ENCODE peak calls at places on chromosomes 3 and 15, in nine cellular contexts. One of them, this sample, is unnamed.

GRCh38 chr3:19866751-19867347 is 67.2 kb downstream of the EFHB start:
- DNase-seq in activated B cell treated with CpG ODN at 0.5 μM for 24 hours: no peak
- DNase-seq in activated CD8-positive, alpha-beta memory T cell treated with anti-CD3 and anti-CD28 coated beads for 48 hours: no peak
- DNase-seq in iris pigment epithelial cell: peak; percentile 58
- DNase-seq in stimulated activated CD4-positive, alpha-beta T cell treated with anti-CD3 and anti-CD28 coated beads, Interleukin-2, amount 100 ng/mL, for 48 hours: peak; percentile 42
- DNase-seq in tibial artery: no peak
- DNase-seq in kidney glomerular epithelial cell: peak; percentile 60
- DNase-seq in NCI-H510A treated with DMSO at 0.1 percent for 48 hours: peak; percentile 55
- DNase-seq in HT1080: peak; percentile 64
- DNase-seq in this sample: peak; percentile 15

GRCh38 chr3:71589132-71589531 is 5.6 kb upstream of the FOXP1 start:
- DNase-seq in kidney glomerular epithelial cell: no peak
- DNase-seq in HT1080: no peak
- DNase-seq in stimulated activated CD4-positive, alpha-beta T cell treated with anti-CD3 and anti-CD28 coated beads, Interleukin-2, amount 100 ng/mL, for 48 hours: no peak
- DNase-seq in NCI-H510A treated with DMSO at 0.1 percent for 48 hours: peak; percentile 61
- DNase-seq in tibial artery: no peak
- DNase-seq in activated CD8-positive, alpha-beta memory T cell treated with anti-CD3 and anti-CD28 coated beads for 48 hours: no peak
- DNase-seq in activated B cell treated with CpG ODN at 0.5 μM for 24 hours: no peak
- DNase-seq in iris pigment epithelial cell: no peak
- DNase-seq in this sample: no peak

GRCh38 chr3:155070316-155070715 is 9.8 kb upstream of the MME start:
- DNase-seq in NCI-H510A treated with DMSO at 0.1 percent for 48 hours: no peak
- DNase-seq in iris pigment epithelial cell: peak; percentile 63
- DNase-seq in tibial artery: no peak
- DNase-seq in kidney glomerular epithelial cell: no peak
- DNase-seq in HT1080: peak; percentile 35
- DNase-seq in stimulated activated CD4-positive, alpha-beta T cell treated with anti-CD3 and anti-CD28 coated beads, Interleukin-2, amount 100 ng/mL, for 48 hours: no peak
- DNase-seq in activated B cell treated with CpG ODN at 0.5 μM for 24 hours: no peak
- DNase-seq in activated CD8-positive, alpha-beta memory T cell treated with anti-CD3 and anti-CD28 coated beads for 48 hours: no peak
- DNase-seq in this sample: no peak

GRCh38 chr3:55697177-55697865 is 210.2 kb upstream of the WNT5A start:
- DNase-seq in iris pigment epithelial cell: no peak
- DNase-seq in kidney glomerular epithelial cell: no peak
- DNase-seq in NCI-H510A treated with DMSO at 0.1 percent for 48 hours: no peak
- DNase-seq in activated CD8-positive, alpha-beta memory T cell treated with anti-CD3 and anti-CD28 coated beads for 48 hours: no peak
- DNase-seq in tibial artery: no peak
- DNase-seq in activated B cell treated with CpG ODN at 0.5 μM for 24 hours: no peak
- DNase-seq in HT1080: no peak
- DNase-seq in stimulated activated CD4-positive, alpha-beta T cell treated with anti-CD3 and anti-CD28 coated beads, Interleukin-2, amount 100 ng/mL, for 48 hours: no peak
- DNase-seq in this sample: no peak

GRCh38 chr3:113241292-113242033 is 30.1 kb downstream of the BOC start:
- DNase-seq in kidney glomerular epithelial cell: peak; percentile 75
- DNase-seq in NCI-H510A treated with DMSO at 0.1 percent for 48 hours: no peak
- DNase-seq in HT1080: peak; percentile 97
- DNase-seq in iris pigment epithelial cell: peak; percentile 19
- DNase-seq in tibial artery: no peak
- DNase-seq in stimulated activated CD4-positive, alpha-beta T cell treated with anti-CD3 and anti-CD28 coated beads, Interleukin-2, amount 100 ng/mL, for 48 hours: no peak
- DNase-seq in activated CD8-positive, alpha-beta memory T cell treated with anti-CD3 and anti-CD28 coated beads for 48 hours: no peak
- DNase-seq in activated B cell treated with CpG ODN at 0.5 μM for 24 hours: no peak
- DNase-seq in this sample: no peak

GRCh38 chr3:3403700-3404099 is 224.2 kb upstream of the CRBN start:
- DNase-seq in activated B cell treated with CpG ODN at 0.5 μM for 24 hours: no peak
- DNase-seq in stimulated activated CD4-positive, alpha-beta T cell treated with anti-CD3 and anti-CD28 coated beads, Interleukin-2, amount 100 ng/mL, for 48 hours: no peak
- DNase-seq in HT1080: no peak
- DNase-seq in iris pigment epithelial cell: no peak
- DNase-seq in NCI-H510A treated with DMSO at 0.1 percent for 48 hours: no peak
- DNase-seq in activated CD8-positive, alpha-beta memory T cell treated with anti-CD3 and anti-CD28 coated beads for 48 hours: no peak
- DNase-seq in tibial artery: no peak
- DNase-seq in kidney glomerular epithelial cell: no peak
- DNase-seq in this sample: no peak

GRCh38 chr3:10929978-10930620 is 62.4 kb upstream of the SLC6A1 start:
- DNase-seq in stimulated activated CD4-positive, alpha-beta T cell treated with anti-CD3 and anti-CD28 coated beads, Interleukin-2, amount 100 ng/mL, for 48 hours: no peak
- DNase-seq in HT1080: no peak
- DNase-seq in NCI-H510A treated with DMSO at 0.1 percent for 48 hours: no peak
- DNase-seq in activated CD8-positive, alpha-beta memory T cell treated with anti-CD3 and anti-CD28 coated beads for 48 hours: no peak
- DNase-seq in tibial artery: no peak
- DNase-seq in iris pigment epithelial cell: no peak
- DNase-seq in activated B cell treated with CpG ODN at 0.5 μM for 24 hours: no peak
- DNase-seq in kidney glomerular epithelial cell: no peak
- DNase-seq in this sample: no peak

GRCh38 chr3:26437678-26438077 is 184.9 kb upstream of the LRRC3B start:
- DNase-seq in HT1080: peak; percentile 88
- DNase-seq in NCI-H510A treated with DMSO at 0.1 percent for 48 hours: no peak
- DNase-seq in tibial artery: no peak
- DNase-seq in stimulated activated CD4-positive, alpha-beta T cell treated with anti-CD3 and anti-CD28 coated beads, Interleukin-2, amount 100 ng/mL, for 48 hours: no peak
- DNase-seq in activated CD8-positive, alpha-beta memory T cell treated with anti-CD3 and anti-CD28 coated beads for 48 hours: no peak
- DNase-seq in iris pigment epithelial cell: peak; percentile 69
- DNase-seq in activated B cell treated with CpG ODN at 0.5 μM for 24 hours: no peak
- DNase-seq in kidney glomerular epithelial cell: peak; percentile 82
- DNase-seq in this sample: no peak

GRCh38 chr15:31489281-31489680 is 162.6 kb downstream of the KLF13 start:
- DNase-seq in kidney glomerular epithelial cell: no peak
- DNase-seq in tibial artery: no peak
- DNase-seq in NCI-H510A treated with DMSO at 0.1 percent for 48 hours: no peak
- DNase-seq in iris pigment epithelial cell: no peak
- DNase-seq in HT1080: no peak
- DNase-seq in activated B cell treated with CpG ODN at 0.5 μM for 24 hours: no peak
- DNase-seq in stimulated activated CD4-positive, alpha-beta T cell treated with anti-CD3 and anti-CD28 coated beads, Interleukin-2, amount 100 ng/mL, for 48 hours: no peak
- DNase-seq in activated CD8-positive, alpha-beta memory T cell treated with anti-CD3 and anti-CD28 coated beads for 48 hours: no peak
- DNase-seq in this sample: no peak

GRCh38 chr3:140187028-140187427 is 252.0 kb downstream of the CLSTN2 start:
- DNase-seq in tibial artery: no peak
- DNase-seq in kidney glomerular epithelial cell: no peak
- DNase-seq in HT1080: no peak
- DNase-seq in NCI-H510A treated with DMSO at 0.1 percent for 48 hours: no peak
- DNase-seq in activated B cell treated with CpG ODN at 0.5 μM for 24 hours: no peak
- DNase-seq in activated CD8-positive, alpha-beta memory T cell treated with anti-CD3 and anti-CD28 coated beads for 48 hours: no peak
- DNase-seq in stimulated activated CD4-positive, alpha-beta T cell treated with anti-CD3 and anti-CD28 coated beads, Interleukin-2, amount 100 ng/mL, for 48 hours: no peak
- DNase-seq in iris pigment epithelial cell: no peak
- DNase-seq in this sample: no peak

GRCh38 chr3:187015903-187016638 is 85.7 kb downstream of the ST6GAL1 start:
- DNase-seq in HT1080: peak; percentile 48
- DNase-seq in NCI-H510A treated with DMSO at 0.1 percent for 48 hours: no peak
- DNase-seq in stimulated activated CD4-positive, alpha-beta T cell treated with anti-CD3 and anti-CD28 coated beads, Interleukin-2, amount 100 ng/mL, for 48 hours: no peak
- DNase-seq in iris pigment epithelial cell: no peak
- DNase-seq in activated B cell treated with CpG ODN at 0.5 μM for 24 hours: peak; percentile 55
- DNase-seq in activated CD8-positive, alpha-beta memory T cell treated with anti-CD3 and anti-CD28 coated beads for 48 hours: no peak
- DNase-seq in tibial artery: peak; percentile 53
- DNase-seq in kidney glomerular epithelial cell: no peak
- DNase-seq in this sample: no peak

GRCh38 chr3:17810759-17811158 is 68.3 kb upstream of the TBC1D5 start:
- DNase-seq in tibial artery: no peak
- DNase-seq in HT1080: peak; percentile 81
- DNase-seq in stimulated activated CD4-positive, alpha-beta T cell treated with anti-CD3 and anti-CD28 coated beads, Interleukin-2, amount 100 ng/mL, for 48 hours: no peak
- DNase-seq in iris pigment epithelial cell: peak; percentile 31
- DNase-seq in activated B cell treated with CpG ODN at 0.5 μM for 24 hours: no peak
- DNase-seq in activated CD8-positive, alpha-beta memory T cell treated with anti-CD3 and anti-CD28 coated beads for 48 hours: no peak
- DNase-seq in kidney glomerular epithelial cell: peak; percentile 34
- DNase-seq in NCI-H510A treated with DMSO at 0.1 percent for 48 hours: no peak
- DNase-seq in this sample: no peak

GRCh38 chr3:177530908-177531307 is 333.6 kb upstream of the TBL1XR1 start:
- DNase-seq in activated B cell treated with CpG ODN at 0.5 μM for 24 hours: no peak
- DNase-seq in NCI-H510A treated with DMSO at 0.1 percent for 48 hours: no peak
- DNase-seq in activated CD8-positive, alpha-beta memory T cell treated with anti-CD3 and anti-CD28 coated beads for 48 hours: no peak
- DNase-seq in stimulated activated CD4-positive, alpha-beta T cell treated with anti-CD3 and anti-CD28 coated beads, Interleukin-2, amount 100 ng/mL, for 48 hours: no peak
- DNase-seq in HT1080: no peak
- DNase-seq in tibial artery: no peak
- DNase-seq in iris pigment epithelial cell: no peak
- DNase-seq in kidney glomerular epithelial cell: no peak
- DNase-seq in this sample: no peak

GRCh38 chr15:42490246-42490742 is 647 bp downstream of the ZNF106 start:
- DNase-seq in activated CD8-positive, alpha-beta memory T cell treated with anti-CD3 and anti-CD28 coated beads for 48 hours: no peak
- DNase-seq in HT1080: no peak
- DNase-seq in kidney glomerular epithelial cell: peak; percentile 25
- DNase-seq in tibial artery: no peak
- DNase-seq in stimulated activated CD4-positive, alpha-beta T cell treated with anti-CD3 and anti-CD28 coated beads, Interleukin-2, amount 100 ng/mL, for 48 hours: no peak
- DNase-seq in activated B cell treated with CpG ODN at 0.5 μM for 24 hours: no peak
- DNase-seq in NCI-H510A treated with DMSO at 0.1 percent for 48 hours: no peak
- DNase-seq in iris pigment epithelial cell: no peak
- DNase-seq in this sample: no peak

GRCh38 chr3:123042413-123042812 is 14.8 kb upstream of the SEMA5B start:
- DNase-seq in HT1080: no peak
- DNase-seq in iris pigment epithelial cell: no peak
- DNase-seq in kidney glomerular epithelial cell: no peak
- DNase-seq in NCI-H510A treated with DMSO at 0.1 percent for 48 hours: peak; percentile 25
- DNase-seq in activated CD8-positive, alpha-beta memory T cell treated with anti-CD3 and anti-CD28 coated beads for 48 hours: no peak
- DNase-seq in stimulated activated CD4-positive, alpha-beta T cell treated with anti-CD3 and anti-CD28 coated beads, Interleukin-2, amount 100 ng/mL, for 48 hours: no peak
- DNase-seq in activated B cell treated with CpG ODN at 0.5 μM for 24 hours: no peak
- DNase-seq in tibial artery: no peak
- DNase-seq in this sample: no peak

GRCh38 chr3:29614954-29615353 is 334.1 kb downstream of the RBMS3 start:
- DNase-seq in kidney glomerular epithelial cell: no peak
- DNase-seq in tibial artery: no peak
- DNase-seq in activated B cell treated with CpG ODN at 0.5 μM for 24 hours: no peak
- DNase-seq in stimulated activated CD4-positive, alpha-beta T cell treated with anti-CD3 and anti-CD28 coated beads, Interleukin-2, amount 100 ng/mL, for 48 hours: no peak
- DNase-seq in HT1080: no peak
- DNase-seq in NCI-H510A treated with DMSO at 0.1 percent for 48 hours: no peak
- DNase-seq in iris pigment epithelial cell: no peak
- DNase-seq in activated CD8-positive, alpha-beta memory T cell treated with anti-CD3 and anti-CD28 coated beads for 48 hours: no peak
- DNase-seq in this sample: no peak

GRCh38 chr15:64111679-64112050 is 15.9 kb downstream of the SNX1 start:
- DNase-seq in kidney glomerular epithelial cell: no peak
- DNase-seq in stimulated activated CD4-positive, alpha-beta T cell treated with anti-CD3 and anti-CD28 coated beads, Interleukin-2, amount 100 ng/mL, for 48 hours: no peak
- DNase-seq in tibial artery: no peak
- DNase-seq in activated CD8-positive, alpha-beta memory T cell treated with anti-CD3 and anti-CD28 coated beads for 48 hours: no peak
- DNase-seq in activated B cell treated with CpG ODN at 0.5 μM for 24 hours: no peak
- DNase-seq in HT1080: no peak
- DNase-seq in iris pigment epithelial cell: no peak
- DNase-seq in NCI-H510A treated with DMSO at 0.1 percent for 48 hours: no peak
- DNase-seq in this sample: no peak

GRCh38 chr15:36644156-36644896 is 64.9 kb downstream of the CDIN1 start:
- DNase-seq in activated CD8-positive, alpha-beta memory T cell treated with anti-CD3 and anti-CD28 coated beads for 48 hours: no peak
- DNase-seq in iris pigment epithelial cell: no peak
- DNase-seq in tibial artery: no peak
- DNase-seq in activated B cell treated with CpG ODN at 0.5 μM for 24 hours: no peak
- DNase-seq in stimulated activated CD4-positive, alpha-beta T cell treated with anti-CD3 and anti-CD28 coated beads, Interleukin-2, amount 100 ng/mL, for 48 hours: no peak
- DNase-seq in NCI-H510A treated with DMSO at 0.1 percent for 48 hours: peak; percentile 32
- DNase-seq in kidney glomerular epithelial cell: no peak
- DNase-seq in HT1080: no peak
- DNase-seq in this sample: no peak

GRCh38 chr3:117660941-117661635 is 951.5 kb downstream of the TUSC7 start:
- DNase-seq in iris pigment epithelial cell: peak; percentile 54
- DNase-seq in activated CD8-positive, alpha-beta memory T cell treated with anti-CD3 and anti-CD28 coated beads for 48 hours: no peak
- DNase-seq in kidney glomerular epithelial cell: no peak
- DNase-seq in tibial artery: no peak
- DNase-seq in HT1080: peak; percentile 68
- DNase-seq in NCI-H510A treated with DMSO at 0.1 percent for 48 hours: no peak
- DNase-seq in stimulated activated CD4-positive, alpha-beta T cell treated with anti-CD3 and anti-CD28 coated beads, Interleukin-2, amount 100 ng/mL, for 48 hours: no peak
- DNase-seq in activated B cell treated with CpG ODN at 0.5 μM for 24 hours: no peak
- DNase-seq in this sample: no peak

GRCh38 chr3:63745757-63746156 is 73.3 kb upstream of the C3orf49 start:
- DNase-seq in activated B cell treated with CpG ODN at 0.5 μM for 24 hours: no peak
- DNase-seq in activated CD8-positive, alpha-beta memory T cell treated with anti-CD3 and anti-CD28 coated beads for 48 hours: no peak
- DNase-seq in tibial artery: no peak
- DNase-seq in stimulated activated CD4-positive, alpha-beta T cell treated with anti-CD3 and anti-CD28 coated beads, Interleukin-2, amount 100 ng/mL, for 48 hours: no peak
- DNase-seq in HT1080: no peak
- DNase-seq in iris pigment epithelial cell: no peak
- DNase-seq in kidney glomerular epithelial cell: no peak
- DNase-seq in NCI-H510A treated with DMSO at 0.1 percent for 48 hours: no peak
- DNase-seq in this sample: no peak

This sample was measured in stimulated activated effector memory CD8-positive, alpha-beta T cell treated with anti-CD3 and anti-CD28 coated beads, Interleukin-12 subunit alpha, Interleukin-12 subunit beta, amount 100 ng/mL, for 72 hours.